ENCODE peak calls at places on chromosomes 7 and 10, in ten cellular contexts. S, Z, R, P, U, H, J, O, C and B are unnamed samples.

GRCh38 chr7:115217373-115217772 is 295.5 kb downstream of the MDFIC start:
- DNase-seq in S (no peak), Z (no peak), R (no peak), P (no peak), U (no peak), H (no peak), J (no peak), O (no peak), C (peak; percentile 16), B (no peak)

GRCh38 chr10:14126697-14127440 is 203.9 kb downstream of the FRMD4A start:
- DNase-seq in S (no peak), Z (peak; percentile 12), R (no peak), P (no peak), U (no peak), H (no peak), J (no peak), O (no peak), C (peak; percentile 48), B (no peak)

GRCh38 chr7:39720586-39720985 is 97.2 kb downstream of the RALA start:
- DNase-seq in S (peak; percentile 85), Z (no peak), R (no peak), P (no peak), U (no peak), H (peak; percentile 56), J (no peak), O (no peak), C (peak; percentile 59), B (no peak)

GRCh38 chr7:14235056-14235455 is 245.6 kb upstream of the ETV1 start:
- DNase-seq in S (no peak), Z (no peak), R (no peak), P (no peak), U (no peak), H (no peak), J (no peak), O (no peak), C (no peak), B (no peak)

GRCh38 chr10:32244421-32245207 is 102.3 kb downstream of the EPC1 start:
- DNase-seq in S (no peak), Z (no peak), R (no peak), P (no peak), U (no peak), H (no peak), J (no peak), O (no peak), C (no peak), B (no peak)

GRCh38 chr7:102912742-102913141 is at the start of gene LRRC17:
- DNase-seq in S (no peak), Z (peak; percentile 96), R (no peak), P (peak; percentile 35), U (no peak), H (no peak), J (peak; percentile 36), O (no peak), C (peak; percentile 89), B (no peak)

GRCh38 chr7:50962962-50963374 is 180.3 kb upstream of the GRB10 start:
- DNase-seq in S (peak; percentile 92), Z (peak; percentile 35), R (no peak), P (peak; percentile 15), U (peak; percentile 79), H (peak; percentile 63), J (no peak), O (no peak), C (peak; percentile 54), B (no peak)

GRCh38 chr7:112020800-112021199 is 185.4 kb downstream of the DOCK4 start:
- DNase-seq in S (no peak), Z (no peak), R (no peak), P (no peak), U (no peak), H (no peak), J (no peak), O (no peak), C (no peak), B (no peak)

GRCh38 chr10:121661451-121661851 is 63.2 kb upstream of the FGFR2 start:
- DNase-seq in S (no peak), Z (no peak), R (no peak), P (no peak), U (no peak), H (no peak), J (no peak), O (no peak), C (no peak), B (no peak)

GRCh38 chr10:89224697-89225443 is 17.8 kb upstream of the CH25H start:
- DNase-seq in S (no peak), Z (no peak), R (no peak), P (no peak), U (no peak), H (peak; percentile 70), J (no peak), O (no peak), C (no peak), B (no peak)

GRCh38 chr10:78396754-78397153 is 363.1 kb downstream of the RPS24 start:
- DNase-seq in S (no peak), Z (no peak), R (no peak), P (no peak), U (no peak), H (no peak), J (no peak), O (no peak), C (no peak), B (no peak)

GRCh38 chr10:100362570-100363496 is 15.8 kb downstream of the SCD start:
- DNase-seq in S (no peak), Z (no peak), R (no peak), P (no peak), U (no peak), H (no peak), J (no peak), O (no peak), C (no peak), B (no peak)

GRCh38 chr7:116793795-116794360 is 68.5 kb upstream of the CAPZA2 start:
- DNase-seq in S (no peak), Z (no peak), R (no peak), P (no peak), U (no peak), H (no peak), J (no peak), O (no peak), C (no peak), B (no peak)

GRCh38 chr7:116799912-116800311 is 62.5 kb upstream of the CAPZA2 start:
- DNase-seq in S (no peak), Z (no peak), R (no peak), P (no peak), U (no peak), H (no peak), J (no peak), O (no peak), C (peak; percentile 43), B (no peak)

GRCh38 chr7:116797611-116798010 is 64.8 kb upstream of the CAPZA2 start:
- DNase-seq in S (peak; percentile 54), Z (no peak), R (no peak), P (peak; percentile 35), U (no peak), H (no peak), J (no peak), O (no peak), C (peak; percentile 62), B (no peak)

GRCh38 chr7:116798205-116798730 is 64.1 kb upstream of the CAPZA2 start:
- DNase-seq in S (no peak), Z (no peak), R (no peak), P (no peak), U (no peak), H (no peak), J (no peak), O (no peak), C (no peak), B (no peak)

DNA sequence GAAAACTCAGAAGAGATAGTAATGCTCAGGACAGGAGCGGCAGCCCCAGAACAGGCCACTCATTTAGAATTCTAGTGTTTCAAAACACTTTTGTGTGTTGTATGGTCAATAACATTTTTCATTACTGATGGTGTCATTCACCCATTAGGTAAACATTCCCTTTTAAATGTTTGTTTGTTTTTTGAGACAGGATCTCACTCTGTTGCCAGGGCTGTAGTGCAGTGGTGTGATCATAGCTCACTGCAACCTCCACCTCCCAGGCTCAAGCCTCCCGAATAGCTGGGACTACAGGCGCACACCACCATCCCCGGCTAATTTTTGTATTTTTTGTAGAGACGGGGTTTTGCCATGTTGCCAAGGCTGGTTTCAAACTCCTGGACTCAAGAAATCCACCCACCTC is 65.9 kb upstream of the CAPZA2 start:
- DNase-seq in S (no peak), Z (no peak), R (no peak), P (no peak), U (no peak), H (no peak), J (no peak), O (no peak), C (no peak), B (no peak)
- TF ChIP-seq CTCF in S (no peak), Z (no peak), R (no peak), P (no peak), U (no peak), H (no peak), J (no peak), O (no peak), C (no peak), B (no peak)

GRCh38 chr7:124130-124949 is 68.0 kb upstream of the FAM20C start:
- DNase-seq in S (no peak), Z (no peak), R (no peak), P (no peak), U (no peak), H (no peak), J (no peak), O (no peak), C (no peak), B (peak; percentile 62)
- TF ChIP-seq CTCF in S (no peak), Z (no peak), R (no peak), P (no peak), U (peak; percentile 7), H (peak; percentile 48), J (no peak), O (no peak), C (no peak), B (no peak)

GRCh38 chr10:2839081-2839725 is 228.1 kb upstream of the PFKP start:
- DNase-seq in S (peak; percentile 52), Z (no peak), R (no peak), P (no peak), U (peak; percentile 56), H (peak; percentile 91), J (peak; percentile 38), O (no peak), C (peak; percentile 7), B (peak; percentile 53)
- TF ChIP-seq CTCF in S (peak; percentile 59), Z (peak; percentile 55), R (peak; percentile 62), P (peak; percentile 15), U (peak; percentile 50), H (peak; percentile 81), J (peak; percentile 64), O (peak; percentile 43), C (peak; percentile 41), B (peak; percentile 55)

GRCh38 chr10:16916496-16916895 is 99.3 kb upstream of the RSU1 start:
- DNase-seq in S (no peak), Z (no peak), R (no peak), P (no peak), U (no peak), H (no peak), J (no peak), O (no peak), C (no peak), B (no peak)
- TF ChIP-seq CTCF in S (no peak), Z (no peak), R (no peak), P (no peak), U (no peak), H (peak; percentile 50), J (peak; percentile 42), O (no peak), C (no peak), B (peak; percentile 35)